ENCODE peak calls at places on chromosome 9, in four cellular contexts. V is Peyer's patch, M is sigmoid colon, P is heart right ventricle. A is an unnamed sample.

GRCh38 chr9:130847306-130848217 is 12.5 kb downstream of the ABL1 start:
- DNase-seq in M (peak), V (no peak), P (peak), A (no peak)

GRCh38 chr9:1460143-1460769 is 410.1 kb downstream of the DMRT2 start:
- DNase-seq in V (no peak), M (no peak), P (no peak), A (no peak)

GRCh38 chr9:107228648-107229047 is 54.4 kb upstream of the RAD23B start:
- DNase-seq in P (no peak), M (no peak), V (no peak), A (no peak)

GRCh38 chr9:126615251-126615790 is 1.6 kb downstream of the LMX1B start:
- DNase-seq in M (no peak), V (no peak), P (peak), A (no peak)

GRCh38 chr9:133048595-133048994 is 13.2 kb upstream of the CEL start:
- DNase-seq in V (no peak), P (no peak), M (no peak), A (no peak)

GRCh38 chr9:107638496-107638895 is 148.9 kb upstream of the KLF4 start:
- DNase-seq in M (no peak), P (no peak), V (no peak), A (no peak)

GRCh38 chr9:80555782-80556325 is 984.1 kb downstream of the TLE4 start:
- DNase-seq in V (no peak), P (no peak), M (no peak), A (no peak)

GRCh38 chr9:129623331-129623730 is 2.4 kb upstream of the C9orf50 start:
- DNase-seq in M (no peak), V (no peak), P (no peak), A (no peak)

GRCh38 chr9:125756499-125756898 is 9.3 kb downstream of the PBX3 start:
- DNase-seq in V (no peak), M (no peak), P (no peak), A (no peak)

GRCh38 chr9:138049085-138049778 is 171.7 kb downstream of the CACNA1B start:
- DNase-seq in P (no peak), M (no peak), V (peak), A (no peak)

GRCh38 chr9:103397868-103398600 is 402.9 kb downstream of the CYLC2 start:
- DNase-seq in V (no peak), M (no peak), P (no peak), A (no peak)

GRCh38 chr9:16884952-16885513 is 14.6 kb upstream of the BNC2 start:
- DNase-seq in M (peak), P (no peak), V (no peak), A (no peak)

GRCh38 chr9:126376903-126377342 is 50.3 kb downstream of the MVB12B start:
- DNase-seq in P (no peak), V (no peak), M (no peak), A (no peak)

GRCh38 chr9:127279717-127280285 is 15.2 kb downstream of the GARNL3 start:
- DNase-seq in P (no peak), V (no peak), M (no peak), A (no peak)

GRCh38 chr9:86997158-86997557 is 49.9 kb upstream of the GAS1 start:
- DNase-seq in P (no peak), V (no peak), M (no peak), A (no peak)

GRCh38 chr9:126398403-126399058 is 71.9 kb downstream of the MVB12B start:
- DNase-seq in M (peak), P (peak), V (peak), A (peak)

GRCh38 chr9:134661791-134662142 is 20.2 kb downstream of the COL5A1 start:
- DNase-seq in M (peak), P (no peak), V (no peak), A (no peak)

GRCh38 chr9:131239307-131239975 is 36.9 kb downstream of the FAM78A start:
- DNase-seq in P (no peak), M (no peak), V (no peak), A (no peak)

GRCh38 chr9:28134577-28134976 is 561.3 kb upstream of the C9orf72 start:
- DNase-seq in P (no peak), M (no peak), V (no peak), A (no peak)

GRCh38 chr9:124258765-124259272 is 1.1 kb downstream of the NEK6 start:
- DNase-seq in V (no peak), M (no peak), P (no peak), A (no peak)

GRCh38 chr9:87405677-87406544 is 91.8 kb upstream of the DAPK1 start:
- DNase-seq in M (peak), P (no peak), V (no peak), A (no peak)

GRCh38 chr9:75974006-75974766 is 83.7 kb downstream of the PCSK5 start:
- DNase-seq in P (no peak), V (no peak), M (no peak), A (no peak)

GRCh38 chr9:76796296-76796695 is 32.1 kb downstream of the PCA3 start:
- DNase-seq in M (no peak), V (no peak), P (no peak), A (no peak)

GRCh38 chr9:25964239-25964638 is 286.0 kb upstream of the TUSC1 start:
- DNase-seq in P (no peak), M (no peak), V (no peak), A (no peak)

GRCh38 chr9:76090330-76090729 is 199.9 kb downstream of the PCSK5 start:
- DNase-seq in M (no peak), V (no peak), P (no peak), A (no peak)

GRCh38 chr9:127562841-127563523 is 49.1 kb upstream of the STXBP1 start:
- DNase-seq in P (no peak), V (no peak), M (no peak), A (no peak)

GRCh38 chr9:124008855-124009834 is 2.4 kb upstream of the LHX2 start:
- DNase-seq in V (no peak), M (no peak), P (no peak), A (peak)

GRCh38 chr9:22156586-22156985 is 147.5 kb upstream of the CDKN2B start:
- DNase-seq in P (no peak), V (no peak), M (no peak), A (no peak)

GRCh38 chr9:133105461-133105770 is 15.6 kb downstream of the RALGDS start:
- DNase-seq in V (no peak), M (peak), P (no peak), A (no peak)

GRCh38 chr9:135343733-135344522 is 135.7 kb upstream of the PPP1R26 start:
- DNase-seq in V (peak), M (peak), P (peak), A (peak)

GRCh38 chr9:133677126-133678010 is 41.2 kb downstream of the DBH start:
- DNase-seq in M (no peak), V (peak), P (no peak), A (no peak)

GRCh38 chr9:20985851-20986600 is 45.4 kb downstream of the HACD4 start:
- DNase-seq in M (no peak), V (no peak), P (no peak), A (no peak)

GRCh38 chr9:33048054-33048465 is 23.0 kb downstream of the DNAJA1 start:
- DNase-seq in P (no peak), V (no peak), M (no peak), A (no peak)

GRCh38 chr9:114503522-114504340 is 1.5 kb downstream of the WHRN start:
- DNase-seq in M (no peak), P (no peak), V (no peak), A (no peak)
- H3K4me3 ChIP-seq in M (peak), P (peak), V (peak), A (no peak)

GRCh38 chr9:97982191-97982718 is 886 bp upstream of the ANP32B start:
- DNase-seq in V (no peak), P (no peak), M (no peak), A (no peak)

GRCh38 chr9:97984188-97985057 is 1.3 kb downstream of the ANP32B start:
- DNase-seq in M (peak), V (peak), P (peak), A (peak)

GRCh38 chr9:97985058-97985861 is 2.1 kb downstream of the ANP32B start:
- DNase-seq in V (peak), P (peak), M (peak), A (no peak)

GRCh38 chr9:97982719-97983523 is at the start of gene ANP32B:
- DNase-seq in V (peak), M (peak), P (peak), A (peak)

DNA sequence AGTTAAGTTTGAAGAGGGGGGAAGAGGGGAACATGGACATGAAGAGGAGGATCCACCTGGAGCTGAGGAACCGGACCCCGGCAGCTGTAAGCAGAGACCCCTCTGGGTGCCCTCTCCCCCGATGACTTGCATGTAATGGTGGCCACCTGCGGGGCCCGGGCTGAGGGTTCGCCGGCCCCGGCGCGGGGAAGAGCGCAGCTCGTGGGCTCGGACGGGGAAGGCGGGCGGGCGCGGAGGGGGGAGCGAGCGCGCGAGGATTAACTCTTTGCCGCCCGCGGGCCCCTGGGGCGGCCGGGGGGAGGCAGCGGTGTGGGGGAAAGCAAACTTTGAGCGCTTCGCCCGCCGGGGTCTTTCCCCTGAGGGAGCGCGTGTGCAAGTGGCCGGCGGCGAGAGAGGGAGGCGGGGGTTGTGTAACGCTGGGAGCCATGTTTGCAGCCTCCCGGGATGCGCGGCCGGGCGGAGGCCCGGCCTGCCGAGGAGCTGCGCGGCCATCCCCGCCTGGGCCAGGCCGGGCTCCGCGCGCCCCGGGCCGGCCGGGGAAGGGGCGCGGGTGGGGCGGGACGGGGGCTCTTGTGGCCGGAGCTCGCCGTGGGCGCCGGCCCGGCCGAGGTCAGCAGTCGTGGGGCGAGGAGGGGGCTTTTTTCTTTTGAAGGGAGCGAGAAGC is 515 bp downstream of the ANP32B start:
- DNase-seq in P (peak), V (peak), M (peak), A (peak)
- TF ChIP-seq CTCF in P (no peak), V (no peak), M (no peak), A (no peak)

GRCh38 chr9:36415822-36416515 is 15.9 kb upstream of the RNF38 start:
- DNase-seq in M (no peak), P (no peak), V (no peak), A (no peak)
- H3K4me3 ChIP-seq in M (no peak), P (no peak), V (no peak), A (no peak)

GRCh38 chr9:12818431-12819000 is 43.7 kb downstream of the LURAP1L start:
- DNase-seq in M (no peak), P (no peak), V (no peak), A (no peak)
- TF ChIP-seq CTCF in M (no peak), P (no peak), V (no peak), A (no peak)

DNA sequence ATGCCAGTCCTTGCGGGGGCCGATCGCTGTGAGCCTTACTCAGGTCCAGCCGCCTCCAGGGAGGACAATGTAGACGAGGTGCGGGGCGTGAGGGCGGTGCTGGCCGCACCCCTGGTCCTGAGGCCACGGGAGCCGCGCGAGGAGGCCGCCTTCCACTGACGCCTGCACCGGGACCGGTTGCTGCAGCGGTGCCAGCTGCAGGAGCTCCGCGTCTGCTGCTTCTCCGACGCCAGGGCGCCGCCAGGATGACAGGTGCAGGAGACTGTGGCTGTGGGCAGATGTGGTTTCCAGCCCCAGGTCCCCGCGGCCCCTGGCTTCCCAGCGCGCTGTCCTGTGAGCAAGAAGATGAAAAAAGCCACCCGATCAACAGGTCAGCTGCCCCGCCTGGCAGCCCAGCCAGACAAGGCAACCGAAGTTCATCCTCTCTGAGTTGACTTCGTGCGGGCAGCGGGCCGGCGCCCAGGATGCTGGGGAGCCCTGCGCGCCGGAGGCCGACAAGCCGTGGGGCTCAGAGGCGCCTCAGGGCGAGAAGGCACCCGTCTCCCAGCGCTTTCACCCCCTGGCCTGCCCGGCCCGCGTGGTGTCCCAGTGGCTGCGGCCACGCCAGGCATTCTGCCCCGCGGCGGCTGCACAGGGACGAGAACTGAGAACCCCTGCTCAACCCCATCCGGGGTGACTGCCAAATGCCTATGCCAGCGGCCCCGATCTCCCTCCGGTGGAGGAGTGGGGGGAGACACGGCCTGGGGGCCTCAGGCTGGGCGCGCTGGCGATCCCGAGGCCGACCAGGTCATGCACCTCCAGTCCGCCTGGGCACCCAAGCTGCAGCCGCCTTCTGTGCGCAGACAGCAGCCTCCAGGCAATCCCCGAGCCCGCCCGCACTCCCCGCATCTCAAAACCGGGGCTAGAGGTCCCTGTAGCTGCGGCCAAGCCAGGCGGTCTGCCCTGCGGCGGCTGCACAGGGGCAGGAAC is 43.4 kb upstream of the BICD2 start:
- DNase-seq in P (peak), M (no peak), V (peak), A (no peak)
- H3K4me3 ChIP-seq in P (no peak), M (no peak), V (peak), A (no peak)